ENCODE peak calls at places on chromosome 22, in four cellular contexts. R, K, Z and X are unnamed samples.

GRCh38 chr22:48449466-48450187 is 1378.0 kb downstream of the BRD1 start:
- DNase-seq in R (no peak), K (no peak), Z (no peak), X (no peak)

GRCh38 chr22:45783021-45783420 is 111.4 kb downstream of the ATXN10 start:
- DNase-seq in R (no peak), K (no peak), Z (no peak), X (no peak)

GRCh38 chr22:44325718-44326548 is 13.2 kb upstream of the SHISAL1 start:
- DNase-seq in R (no peak), K (no peak), Z (peak), X (peak)

GRCh38 chr22:49663311-49663711 is 164.4 kb downstream of the BRD1 start:
- DNase-seq in R (no peak), K (no peak), Z (no peak), X (no peak)

GRCh38 chr22:48261706-48262105 is 1499.3 kb downstream of the TBC1D22A start:
- DNase-seq in R (no peak), K (no peak), Z (no peak), X (no peak)

GRCh38 chr22:44192098-44192810 is 11.5 kb downstream of the PARVG start:
- DNase-seq in R (no peak), K (peak), Z (no peak), X (no peak)

GRCh38 chr22:41217553-41218157 is 12.5 kb downstream of the L3MBTL2 start:
- DNase-seq in R (no peak), K (no peak), Z (peak), X (peak)

GRCh38 chr22:33519140-33519973 is 400.9 kb downstream of the LARGE1 start:
- DNase-seq in R (no peak), K (no peak), Z (peak), X (no peak)

GRCh38 chr22:31846161-31847115 is 92.6 kb downstream of the DEPDC5 start:
- DNase-seq in R (no peak), K (no peak), Z (peak), X (peak)

GRCh38 chr22:23494593-23495266 is 85.4 kb downstream of the IGLL1 start:
- DNase-seq in R (no peak), K (no peak), Z (no peak), X (no peak)

GRCh38 chr22:25097006-25097405 is 102.7 kb upstream of the CRYBB3 start:
- DNase-seq in R (no peak), K (no peak), Z (no peak), X (no peak)

GRCh38 chr22:31876156-31877035 is 67.9 kb upstream of the YWHAH start:
- DNase-seq in R (no peak), K (no peak), Z (no peak), X (peak)

GRCh38 chr22:32583921-32584335 is 109.3 kb downstream of the FBXO7 start:
- DNase-seq in R (no peak), K (no peak), Z (peak), X (no peak)

GRCh38 chr22:19996694-19997384 is 19.8 kb downstream of the ARVCF start:
- DNase-seq in R (no peak), K (no peak), Z (no peak), X (no peak)

GRCh38 chr22:40418366-40419201 is 48.2 kb downstream of the SGSM3 start:
- DNase-seq in R (no peak), K (no peak), Z (no peak), X (no peak)

GRCh38 chr22:16806401-16806800 is 18.8 kb downstream of the XKR3 start:
- DNase-seq in R (no peak), K (no peak), Z (no peak), X (no peak)